ENCODE peak calls at places on chromosomes 11 and 22, in eight cellular contexts. X, G, W, Z, H, Y, A and J are unnamed samples.

GRCh38 chr11:123707606-123708205 is 33.8 kb downstream of the ZNF202 start:
- DNase-seq in W (peak), X (peak), G (peak), A (no peak), Z (peak), H (peak), Y (peak), J (peak)

GRCh38 chr22:43310311-43310710 is 32.9 kb downstream of the SCUBE1 start:
- DNase-seq in G (no peak), A (no peak), H (no peak), W (no peak), Z (no peak), X (no peak), Y (no peak), J (no peak)

GRCh38 chr11:68867067-68867466 is 25.4 kb upstream of the CPT1A start:
- DNase-seq in W (no peak), Z (no peak), Y (no peak), X (no peak), A (no peak), H (no peak), G (no peak), J (no peak)

GRCh38 chr11:100932474-100933100 is 197.0 kb downstream of the PGR start:
- DNase-seq in G (no peak), Z (peak), A (no peak), W (no peak), H (peak), Y (no peak), X (no peak), J (no peak)

GRCh38 chr11:27076121-27076589 is 35.5 kb downstream of the BBOX1 start:
- DNase-seq in Z (no peak), H (no peak), X (no peak), A (no peak), W (no peak), Y (no peak), G (no peak), J (no peak)

GRCh38 chr22:17319541-17319940 is 49.7 kb upstream of the CECR2 start:
- DNase-seq in Z (no peak), A (no peak), W (no peak), H (no peak), Y (no peak), G (no peak), X (no peak), J (no peak)

GRCh38 chr22:45548991-45549736 is 46.5 kb downstream of the FBLN1 start:
- DNase-seq in G (no peak), X (no peak), W (no peak), A (no peak), Y (no peak), H (peak), Z (peak), J (no peak)

GRCh38 chr11:26761382-26761781 is 39.5 kb upstream of the SLC5A12 start:
- DNase-seq in W (no peak), Z (no peak), H (no peak), G (no peak), X (no peak), A (no peak), Y (no peak), J (no peak)

GRCh38 chr11:20444537-20444936 is 57.0 kb downstream of the PRMT3 start:
- DNase-seq in G (no peak), W (no peak), Y (no peak), Z (no peak), A (no peak), X (no peak), H (no peak), J (no peak)